ENCODE peak calls at places on chromosomes 6 and 20, in eight cellular contexts. O is WERI-Rb-1; R is neural crest cell; Q is CD4-positive, alpha-beta T cell; U is heart right ventricle; K is fibroblast of lung; P is pancreas; F is omental fat pad. C is an unnamed sample.

GRCh38 chr6:27452496-27452897 is 20.4 kb downstream of the ZNF184 start:
- DNase-seq in O (no peak), R (no peak), Q (no peak), U (no peak), K (peak; percentile 21), P (no peak), F (no peak), C (no peak)

GRCh38 chr6:27178001-27178730 is 69.3 kb upstream of the PRSS16 start:
- DNase-seq in O (no peak), R (no peak), Q (no peak), U (peak; percentile 22), K (peak; percentile 95), P (peak; percentile 38), F (no peak), C (peak; percentile 75)

GRCh38 chr6:118297821-118298220 is 250.3 kb upstream of the PLN start:
- DNase-seq in O (no peak), R (no peak), Q (no peak), U (no peak), K (peak; percentile 21), P (no peak), F (no peak), C (no peak)

GRCh38 chr6:12969933-12970332 is 253.4 kb downstream of the PHACTR1 start:
- DNase-seq in O (no peak), R (no peak), Q (no peak), U (no peak), K (no peak), P (no peak), F (no peak), C (no peak)

GRCh38 chr20:5881714-5882113 is 68.6 kb downstream of the TRMT6 start:
- DNase-seq in O (no peak), R (no peak), Q (no peak), U (no peak), K (no peak), P (no peak), F (no peak), C (no peak)

GRCh38 chr6:118621799-118622470 is 29.5 kb downstream of the CEP85L start:
- DNase-seq in O (no peak), R (no peak), Q (no peak), U (no peak), K (no peak), P (no peak), F (no peak), C (no peak)

GRCh38 chr6:42118162-42119001 is 24.0 kb downstream of the C6orf132 start:
- DNase-seq in O (no peak), R (no peak), Q (no peak), U (peak; percentile 53), K (no peak), P (peak; percentile 84), F (no peak), C (no peak)

GRCh38 chr6:168206186-168206585 is 113.4 kb downstream of the DACT2 start:
- DNase-seq in O (no peak), R (no peak), Q (no peak), U (no peak), K (no peak), P (no peak), F (no peak), C (no peak)

GRCh38 chr6:126811307-126811706 is 307.2 kb upstream of the RSPO3 start:
- DNase-seq in O (no peak), R (no peak), Q (no peak), U (no peak), K (peak; percentile 65), P (no peak), F (no peak), C (no peak)

GRCh38 chr6:32609731-32610640 is 20.3 kb upstream of the HLA-DRB1 start:
- DNase-seq in O (peak; percentile 89), R (peak; percentile 78), Q (peak; percentile 3), U (peak; percentile 12), K (peak; percentile 81), P (no peak), F (no peak), C (peak; percentile 66)

GRCh38 chr20:17786221-17786718 is 86.5 kb downstream of the BANF2 start:
- DNase-seq in O (no peak), R (no peak), Q (no peak), U (no peak), K (peak; percentile 68), P (no peak), F (no peak), C (no peak)

DNA sequence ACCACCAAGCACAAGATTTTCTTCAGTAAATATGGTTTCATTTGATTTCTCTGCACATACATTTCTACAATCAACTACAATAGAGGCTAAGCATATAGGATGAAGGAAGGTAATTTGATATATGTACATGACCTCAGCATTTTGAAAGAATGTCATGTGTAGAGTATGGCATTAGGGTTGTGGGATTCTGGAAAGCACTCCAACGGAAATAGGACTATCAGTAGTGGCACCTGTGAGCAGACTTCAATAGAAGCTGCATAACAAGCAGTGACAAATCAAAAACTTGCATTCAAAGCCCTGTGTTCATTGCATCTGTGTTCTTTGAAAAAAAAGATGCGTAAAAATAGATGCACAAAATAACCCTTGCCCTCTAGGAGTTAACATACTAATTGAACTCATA is 57.5 kb upstream of the EYA4 start:
- DNase-seq in O (no peak), R (no peak), Q (no peak), U (no peak), K (no peak), P (no peak), F (no peak), C (no peak)
- TF ChIP-seq CTCF in O (no peak), R (no peak), Q (no peak), U (no peak), K (no peak), P (no peak), F (no peak), C (no peak)

GRCh38 chr6:131960371-131961133 is 9.4 kb upstream of the CCN2 start:
- DNase-seq in O (no peak), R (no peak), Q (no peak), U (no peak), K (peak; percentile 72), P (no peak), F (no peak), C (no peak)
- TF ChIP-seq CTCF in O (no peak), R (peak; percentile 20), Q (no peak), U (no peak), K (peak; percentile 33), P (no peak), F (no peak), C (no peak)

GRCh38 chr6:53985361-53985760 is 125.9 kb upstream of the MLIP start:
- DNase-seq in O (no peak), R (no peak), Q (no peak), U (no peak), K (peak; percentile 42), P (no peak), F (no peak), C (no peak)

GRCh38 chr6:53987527-53987888 is 123.7 kb upstream of the MLIP start:
- DNase-seq in O (no peak), R (no peak), Q (no peak), U (no peak), K (no peak), P (no peak), F (no peak), C (no peak)

GRCh38 chr6:53986165-53986720 is 125.0 kb upstream of the MLIP start:
- DNase-seq in O (peak; percentile 55), R (peak; percentile 15), Q (no peak), U (no peak), K (peak; percentile 80), P (no peak), F (no peak), C (peak; percentile 35)

GRCh38 chr6:53984581-53984980 is 126.7 kb upstream of the MLIP start:
- DNase-seq in O (no peak), R (no peak), Q (no peak), U (no peak), K (no peak), P (no peak), F (no peak), C (no peak)

DNA sequence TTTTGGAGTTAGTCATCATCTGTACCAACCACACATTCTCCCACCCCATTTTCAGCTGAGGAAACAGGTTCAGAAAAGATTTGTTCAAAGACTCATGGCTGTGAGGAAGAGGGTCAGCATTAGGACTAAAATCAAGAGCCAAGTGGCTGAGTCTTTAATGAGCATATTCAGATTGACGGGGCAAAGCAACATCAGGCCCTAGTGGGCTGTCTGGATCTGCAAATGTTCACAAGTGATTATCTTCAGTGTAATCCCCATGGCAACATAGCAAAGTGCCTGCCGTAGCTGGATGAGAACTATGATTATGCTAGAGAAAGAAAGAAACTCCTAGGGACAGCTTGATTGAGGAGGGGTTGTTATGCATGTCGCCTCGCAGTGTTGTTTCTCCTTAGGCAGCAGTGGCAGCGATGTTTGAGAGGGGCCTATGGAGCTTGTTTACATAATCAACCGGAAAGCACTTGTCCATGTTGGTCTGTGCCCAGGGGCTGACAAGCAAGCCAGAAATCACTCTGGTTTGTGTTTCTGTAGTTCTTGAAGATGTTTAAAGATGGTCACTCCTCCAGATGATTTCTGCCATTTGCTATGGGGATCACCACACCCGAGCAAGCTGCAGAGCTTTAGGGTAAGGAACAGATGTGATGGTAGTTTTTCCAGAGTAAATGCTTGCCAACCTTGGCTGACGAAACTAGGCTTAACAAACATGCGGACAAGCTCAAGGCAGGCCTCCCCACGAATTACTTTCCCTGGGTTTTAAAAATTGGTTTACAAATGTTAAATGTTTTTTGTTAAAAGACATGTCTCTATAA is 124.3 kb upstream of the MLIP start:
- DNase-seq in O (no peak), R (no peak), Q (no peak), U (no peak), K (peak; percentile 31), P (no peak), F (no peak), C (no peak)
- TF ChIP-seq CTCF in O (peak; percentile 1), R (no peak), Q (no peak), U (no peak), K (no peak), P (no peak), F (no peak), C (no peak)

DNA sequence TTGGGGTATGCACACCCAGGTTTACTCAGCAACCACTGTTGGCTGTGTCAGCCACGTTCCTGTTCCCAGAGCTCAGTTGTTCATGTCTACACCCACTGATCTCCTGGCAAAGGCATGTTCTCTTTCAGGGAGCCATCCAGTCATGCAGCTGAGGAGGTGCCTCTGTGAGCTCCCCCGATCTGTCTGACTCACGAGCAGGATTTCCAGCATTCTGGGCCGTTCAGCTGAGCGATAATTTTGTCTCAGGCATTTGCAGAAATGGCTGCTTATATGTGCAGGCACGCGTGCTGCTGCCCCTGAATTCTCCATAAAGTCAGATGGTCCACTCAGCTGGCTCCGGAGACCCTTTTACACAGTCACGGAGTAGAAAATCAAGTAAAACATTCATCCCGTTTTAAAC is 78.4 kb upstream of the IYD start:
- DNase-seq in O (no peak), R (no peak), Q (no peak), U (no peak), K (peak; percentile 43), P (no peak), F (no peak), C (no peak)
- TF ChIP-seq CTCF in O (no peak), R (no peak), Q (no peak), U (no peak), K (no peak), P (no peak), F (no peak), C (no peak)

DNA sequence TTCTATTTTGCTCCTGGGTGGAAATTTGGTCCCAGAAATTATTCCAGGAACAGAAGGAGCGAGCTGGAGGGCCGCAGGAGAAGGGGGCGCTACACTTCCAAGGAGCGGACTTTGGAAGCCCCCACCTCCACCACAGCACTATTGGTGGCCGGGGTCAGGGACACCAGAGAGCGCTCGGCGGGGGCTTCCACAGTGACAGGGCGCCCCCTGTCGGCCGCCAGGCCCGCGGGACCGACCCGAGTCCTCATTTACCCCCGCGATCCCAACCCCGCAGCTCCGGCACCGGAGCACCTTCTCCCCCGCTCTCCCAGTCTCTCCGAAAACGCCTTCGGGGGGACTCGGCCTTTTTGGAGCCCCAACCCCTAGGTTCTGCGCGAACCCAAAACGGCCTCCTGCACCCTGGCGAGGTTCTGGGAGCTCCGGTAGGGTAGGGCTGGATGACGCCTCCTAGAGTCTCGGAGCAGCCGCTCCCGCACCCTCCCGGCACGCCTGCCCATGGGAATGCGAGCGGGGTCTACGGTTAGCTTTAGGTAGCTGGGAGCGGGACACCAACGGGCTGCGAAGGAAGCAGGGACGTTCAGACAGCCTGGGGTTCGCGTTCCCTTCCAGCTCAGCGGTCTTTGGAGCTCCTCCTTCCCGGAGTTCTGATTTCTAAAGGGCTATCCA is 2.4 kb upstream of the FOXA2 start:
- DNase-seq in O (peak; percentile 12), R (no peak), Q (no peak), U (no peak), K (no peak), P (peak; percentile 83), F (peak; percentile 35), C (peak; percentile 45)
- TF ChIP-seq CTCF in O (peak; percentile 63), R (peak; percentile 78), Q (no peak), U (no peak), K (peak; percentile 20), P (peak; percentile 82), F (no peak), C (peak; percentile 47)

C was measured in activated CD8-positive, alpha-beta T cell treated with anti-CD3 and anti-CD28 coated beads for 36 hours.